ENCODE peak calls at places on chromosomes 5 and 9, in seven cellular contexts. K is neuronal stem cell, M is astrocyte, J is stomach, H is heart left ventricle, C is heart right ventricle, Q is PC-3. X is an unnamed sample. For H3K4me1, the result is how much of the 10 kb centered on the place peaks cover.

GRCh38 chr5:175281714-175282113 is 162.3 kb downstream of the DRD1 start:
- DNase-seq in K (no peak), M (no peak), J (no peak), H (no peak), C (no peak), Q (no peak), X (no peak)

GRCh38 chr5:166926098-166926497 is 1365.3 kb upstream of the WWC1 start:
- DNase-seq in K (no peak), M (peak), J (no peak), H (no peak), C (no peak), Q (no peak), X (no peak)

GRCh38 chr5:134122530-134122929 is 8.0 kb downstream of the TCF7 start:
- DNase-seq in K (no peak), M (no peak), J (peak), H (no peak), C (no peak), Q (no peak), X (peak)

GRCh38 chr9:20552874-20553624 is 69.2 kb downstream of the MLLT3 start:
- DNase-seq in K (no peak), M (peak), J (no peak), H (no peak), C (no peak), Q (peak), X (no peak)

GRCh38 chr5:122924203-122924602 is 78.8 kb downstream of the SNX24 start:
- DNase-seq in K (no peak), M (peak), J (no peak), H (no peak), C (no peak), Q (no peak), X (no peak)

GRCh38 chr5:128303593-128303992 is 220.0 kb downstream of the SLC12A2 start:
- DNase-seq in K (no peak), M (no peak), J (no peak), H (no peak), C (no peak), Q (no peak), X (no peak)

GRCh38 chr9:27954858-27955257 is 381.6 kb upstream of the C9orf72 start:
- DNase-seq in K (no peak), M (no peak), J (no peak), H (no peak), C (no peak), Q (no peak), X (no peak)

GRCh38 chr5:180053061-180053602 is 18.4 kb downstream of the RNF130 start:
- DNase-seq in K (no peak), M (no peak), J (no peak), H (no peak), C (no peak), Q (no peak), X (no peak)

GRCh38 chr9:105341784-105342183 is 97.3 kb downstream of the SLC44A1 start:
- DNase-seq in K (no peak), M (peak), J (no peak), H (no peak), C (no peak), Q (no peak), X (no peak)

GRCh38 chr9:4762108-4762888 is 21.3 kb upstream of the AK3 start:
- DNase-seq in K (peak), M (peak), J (peak), H (peak), C (peak), Q (peak), X (peak)

GRCh38 chr5:173618927-173619519 is 2.6 kb upstream of the BOD1 start:
- DNase-seq in K (peak), M (peak), J (peak), H (no peak), C (no peak), Q (peak), X (peak)

GRCh38 chr5:104095527-104095926 is 532.9 kb upstream of the NUDT12 start:
- DNase-seq in K (no peak), M (no peak), J (no peak), H (no peak), C (no peak), Q (no peak), X (no peak)

GRCh38 chr9:92607773-92608172 is 62.2 kb downstream of the IPPK start:
- DNase-seq in K (no peak), M (peak), J (no peak), H (no peak), C (no peak), Q (no peak), X (no peak)

GRCh38 chr9:33162721-33163311 is 4.3 kb downstream of the B4GALT1 start:
- DNase-seq in K (no peak), M (peak), J (peak), H (peak), C (no peak), Q (peak), X (no peak)

GRCh38 chr5:165616550-165617430 is 2111.4 kb downstream of the MAT2B start:
- DNase-seq in K (no peak), M (peak), J (no peak), H (no peak), C (no peak), Q (peak), X (no peak)

GRCh38 chr5:26415987-26416386 is 622.4 kb downstream of the CDH9 start:
- DNase-seq in K (no peak), M (no peak), J (no peak), H (no peak), C (no peak), Q (no peak), X (no peak)

GRCh38 chr5:83503662-83504061 is 32.1 kb downstream of the VCAN start:
- DNase-seq in K (no peak), M (peak), J (no peak), H (no peak), C (no peak), Q (no peak), X (no peak)

GRCh38 chr5:6163913-6164312 is 214.4 kb downstream of the MED10 start:
- DNase-seq in K (no peak), M (no peak), J (no peak), H (no peak), C (no peak), Q (no peak), X (no peak)

GRCh38 chr9:75844321-75844720 is 46.2 kb upstream of the PCSK5 start:
- DNase-seq in K (no peak), M (no peak), J (no peak), H (no peak), C (no peak), Q (no peak), X (no peak)

GRCh38 chr5:66423484-66423883 is 172.7 kb upstream of the MAST4 start:
- DNase-seq in K (no peak), M (no peak), J (no peak), H (no peak), C (no peak), Q (no peak), X (no peak)

GRCh38 chr9:136786451-136786850 is 4.7 kb upstream of the TMEM141 start:
- DNase-seq in K (no peak), M (no peak), J (no peak), H (no peak), C (no peak), Q (no peak), X (no peak)

GRCh38 chr5:53642006-53642405 is 81.6 kb downstream of the NDUFS4 start:
- DNase-seq in K (no peak), M (peak), J (no peak), H (no peak), C (no peak), Q (no peak), X (no peak)

GRCh38 chr9:89625721-89626687 is 21.2 kb downstream of the GADD45G start:
- DNase-seq in K (no peak), M (no peak), J (no peak), H (no peak), C (no peak), Q (no peak), X (no peak)

DNA sequence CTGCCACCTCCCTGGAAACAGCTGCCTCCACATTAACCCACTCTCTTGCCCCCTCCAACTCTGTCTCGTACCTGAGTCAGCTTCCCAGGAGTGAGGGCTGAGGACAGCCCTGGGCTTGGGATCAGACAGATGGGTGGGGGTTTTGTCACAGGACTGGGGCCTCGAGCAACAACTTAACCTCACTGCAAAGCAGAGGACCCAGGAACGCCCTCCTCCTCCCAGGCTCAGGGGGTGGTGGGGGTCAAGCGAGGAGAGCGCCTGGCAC is 446 bp downstream of the SARDH start:
- DNase-seq in K (no peak), M (no peak), J (no peak), H (no peak), C (no peak), Q (no peak), X (no peak)
- H3K4me1 ChIP-seq in K (under half), M (under half), J (under half), H (under half), C (under half), Q (under half), X (under half)

DNA sequence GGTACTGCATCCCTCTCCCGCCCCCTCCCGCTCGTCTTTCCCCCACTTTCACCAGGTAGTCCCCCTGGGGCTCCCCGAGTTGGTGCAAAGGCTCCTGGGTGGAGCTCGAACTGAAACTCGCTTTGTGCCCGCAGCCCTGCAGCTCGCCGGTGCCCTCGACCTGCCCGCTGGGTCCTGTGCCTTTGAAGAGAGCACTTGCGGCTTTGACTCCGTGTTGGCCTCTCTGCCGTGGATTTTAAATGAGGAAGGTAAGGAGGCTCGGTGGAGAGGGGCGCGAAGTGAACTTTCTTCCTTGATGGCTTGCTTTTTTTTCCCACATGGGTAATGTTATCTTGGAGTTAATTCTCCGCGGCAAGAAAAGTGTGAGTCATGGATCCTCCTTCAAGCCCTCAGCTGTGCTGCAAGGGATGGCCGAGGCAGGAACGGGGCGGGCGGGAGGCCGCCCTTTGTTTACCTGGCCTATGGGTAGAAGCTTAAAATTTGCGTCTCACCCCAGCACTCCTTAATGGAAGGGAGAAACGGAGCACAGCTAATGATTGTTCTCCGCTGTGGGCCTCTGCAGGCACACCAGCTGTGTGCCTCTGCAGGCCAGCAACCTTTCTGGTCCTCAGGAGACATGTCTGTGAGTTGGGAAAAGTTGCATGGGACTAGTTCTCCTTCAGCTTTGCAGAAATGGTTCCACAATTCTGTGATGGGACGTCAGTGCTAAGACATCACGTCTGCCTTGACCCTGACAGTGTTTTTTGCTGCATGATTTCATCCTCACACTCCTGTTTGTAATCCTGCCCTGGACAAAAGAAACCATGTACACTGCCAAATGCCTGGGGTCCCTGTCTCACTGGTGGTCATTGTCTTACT is 1.0 kb downstream of the MAMDC2 start:
- DNase-seq in K (peak), M (peak), J (peak), H (no peak), C (peak), Q (no peak), X (no peak)
- H3K4me1 ChIP-seq in K (under half), M (under half), J (half or more), H (under half), C (under half), Q (under half), X (under half)

DNA sequence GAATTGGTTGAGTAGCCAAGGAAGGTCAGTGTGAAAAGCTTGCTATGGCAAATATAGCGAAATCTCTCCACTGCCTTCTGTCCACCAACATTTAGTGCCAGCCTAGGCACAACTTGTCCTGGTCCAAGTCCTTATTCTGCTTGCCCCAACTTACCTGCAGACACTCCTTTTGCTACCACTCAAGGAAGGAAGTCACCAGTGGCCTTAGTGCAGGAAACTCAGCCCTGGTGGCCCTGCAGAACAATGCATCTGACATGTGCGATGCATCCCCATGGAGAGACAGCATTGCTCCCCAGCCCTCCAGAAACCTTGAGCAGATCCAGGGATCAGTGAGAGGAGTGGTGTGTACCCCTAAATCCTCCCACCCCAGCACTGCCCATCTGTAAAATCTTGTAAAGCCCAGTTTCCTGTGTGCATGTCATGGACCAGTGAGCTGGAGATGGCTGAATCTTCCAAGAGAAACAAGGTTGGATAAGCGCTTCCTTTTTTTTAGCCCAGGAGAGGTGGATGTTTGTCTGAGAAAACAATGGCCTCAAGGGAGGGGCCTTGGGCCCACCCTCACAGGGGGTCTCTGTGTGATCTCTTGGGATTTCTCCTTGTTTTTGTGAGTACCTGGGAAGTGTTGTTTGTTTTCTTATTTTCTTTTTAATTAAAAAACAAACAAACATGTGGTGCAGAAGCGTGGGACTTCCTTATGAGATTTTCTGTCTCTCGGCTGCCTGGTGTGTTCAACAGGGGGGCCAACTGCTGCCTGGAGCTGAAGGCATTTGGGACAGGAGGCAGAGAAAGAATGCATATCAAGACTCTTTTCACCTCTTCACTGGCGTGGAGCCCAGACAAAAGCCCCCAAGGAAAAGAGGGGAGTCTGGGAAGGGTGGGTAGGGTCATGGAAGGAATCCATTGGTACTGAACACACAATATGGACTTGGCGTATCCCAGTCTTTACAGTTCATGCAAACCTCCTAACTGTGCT is 3.6 kb downstream of the FOXI1 start:
- DNase-seq in K (no peak), M (no peak), J (no peak), H (no peak), C (no peak), Q (no peak), X (no peak)
- H3K4me1 ChIP-seq in K (under half), M (under half), J (under half), H (under half), C (under half), Q (under half), X (under half)

GRCh38 chr9:131262327-131263032 is 13.8 kb downstream of the FAM78A start:
- DNase-seq in K (no peak), M (no peak), J (no peak), H (no peak), C (no peak), Q (no peak), X (no peak)

GRCh38 chr9:131266301-131267229 is 9.7 kb downstream of the FAM78A start:
- DNase-seq in K (no peak), M (no peak), J (no peak), H (peak), C (no peak), Q (peak), X (no peak)

GRCh38 chr9:131260751-131261452 is 15.4 kb downstream of the FAM78A start:
- DNase-seq in K (no peak), M (no peak), J (no peak), H (peak), C (no peak), Q (no peak), X (no peak)

GRCh38 chr9:131264231-131264630 is 12.1 kb downstream of the FAM78A start:
- DNase-seq in K (no peak), M (no peak), J (no peak), H (peak), C (no peak), Q (no peak), X (peak)

DNA sequence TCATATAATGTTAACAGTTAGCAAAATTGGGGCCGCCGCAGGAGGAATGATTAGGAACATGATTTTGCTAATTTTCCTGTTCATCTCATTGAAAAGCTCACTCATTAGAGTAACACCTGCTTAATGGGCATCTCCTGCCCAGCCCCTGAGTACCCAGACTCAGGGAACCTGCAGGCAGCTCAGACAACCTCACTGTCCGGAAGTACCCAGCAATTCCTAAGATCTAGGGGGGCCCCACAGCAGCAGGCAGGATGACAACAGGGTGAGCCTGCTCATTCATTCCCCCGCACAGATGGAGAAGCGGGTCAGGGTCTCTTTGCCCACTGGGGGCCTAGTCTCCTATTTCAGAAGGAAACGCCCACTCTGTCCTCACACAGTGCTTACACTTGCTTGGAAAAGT is 12.6 kb downstream of the FAM78A start:
- DNase-seq in K (no peak), M (no peak), J (no peak), H (no peak), C (no peak), Q (no peak), X (no peak)
- H3K4me1 ChIP-seq in K (under half), M (under half), J (half or more), H (under half), C (half or more), Q (under half), X (half or more)

DNA sequence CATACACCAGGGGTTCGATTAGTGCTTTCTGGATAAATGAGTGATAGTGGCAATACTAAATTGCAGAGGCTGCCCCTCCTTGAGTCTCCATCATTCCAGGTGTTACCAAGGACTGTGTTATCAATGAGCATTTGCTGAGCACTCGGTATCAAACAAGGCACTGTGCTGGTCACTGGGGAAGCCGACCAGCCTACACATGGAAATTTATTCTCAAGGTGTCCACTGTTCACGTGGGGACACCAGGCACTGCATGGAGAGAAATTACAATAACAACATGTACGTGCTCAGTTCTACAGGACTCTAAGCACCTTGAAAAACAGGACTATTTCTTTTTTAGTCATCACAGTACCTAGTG is 22.2 kb downstream of the RGS3 start:
- DNase-seq in K (no peak), M (no peak), J (no peak), H (no peak), C (no peak), Q (no peak), X (no peak)
- H3K4me1 ChIP-seq in K (under half), M (under half), J (under half), H (under half), C (under half), Q (under half), X (under half)

GRCh38 chr9:81621111-81621510 is 68.2 kb downstream of the TLE1 start:
- DNase-seq in K (peak), M (no peak), J (no peak), H (no peak), C (no peak), Q (no peak), X (no peak)

GRCh38 chr9:81622471-81623245 is 66.7 kb downstream of the TLE1 start:
- DNase-seq in K (no peak), M (no peak), J (no peak), H (no peak), C (no peak), Q (no peak), X (no peak)

GRCh38 chr9:81621785-81622243 is 67.5 kb downstream of the TLE1 start:
- DNase-seq in K (peak), M (no peak), J (no peak), H (no peak), C (no peak), Q (no peak), X (no peak)

GRCh38 chr9:81625969-81626368 is 63.4 kb downstream of the TLE1 start:
- DNase-seq in K (no peak), M (no peak), J (no peak), H (no peak), C (no peak), Q (no peak), X (no peak)

GRCh38 chr9:81623778-81624177 is 65.6 kb downstream of the TLE1 start:
- DNase-seq in K (no peak), M (no peak), J (no peak), H (no peak), C (no peak), Q (no peak), X (no peak)
- H3K4me1 ChIP-seq in K (under half), M (under half), J (under half), H (under half), C (under half), Q (under half), X (under half)

DNA sequence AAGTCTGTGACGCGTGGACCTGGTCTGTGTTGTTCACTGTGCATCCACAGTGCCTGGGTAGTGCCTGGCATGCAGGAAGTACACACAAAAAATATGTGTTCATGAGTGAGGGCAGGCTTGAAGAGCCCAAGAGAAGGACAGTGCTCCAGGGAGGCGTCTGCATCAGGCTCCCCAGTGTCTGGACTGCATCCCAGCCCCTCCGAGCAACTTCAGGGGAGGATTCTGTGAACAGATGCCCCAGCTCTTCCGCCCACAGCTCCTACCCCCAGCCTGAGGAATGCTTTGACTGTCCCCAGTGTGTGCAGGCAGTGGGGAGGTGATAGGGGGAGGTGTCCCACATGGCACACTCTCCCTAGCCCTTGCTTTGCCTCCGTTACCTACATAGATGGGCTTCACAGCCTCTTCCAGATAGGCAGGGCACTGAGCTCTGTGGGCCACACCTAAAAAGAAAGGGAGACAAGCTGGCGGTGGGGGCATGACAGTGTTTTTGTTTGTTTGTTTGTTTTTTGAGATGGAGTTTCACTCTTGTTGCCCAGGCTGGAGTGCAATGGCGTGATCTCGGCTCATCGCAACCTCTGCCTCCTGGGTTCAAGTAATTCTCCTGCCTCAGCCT is 25.4 kb downstream of the IRF1 start:
- DNase-seq in K (no peak), M (no peak), J (no peak), H (peak), C (no peak), Q (no peak), X (peak)
- H3K4me1 ChIP-seq in K (under half), M (under half), J (half or more), H (under half), C (under half), Q (under half), X (half or more)

GRCh38 chr9:107292811-107293554 is 9.9 kb downstream of the RAD23B start:
- DNase-seq in K (no peak), M (no peak), J (no peak), H (no peak), C (no peak), Q (no peak), X (no peak)
- H3K4me1 ChIP-seq in K (under half), M (under half), J (half or more), H (under half), C (half or more), Q (under half), X (half or more)

X was measured in CD4-positive, alpha-beta memory T cell.